ENCODE peak calls at places on chromosomes 13 and 19, in seven cellular contexts. Y is heart right ventricle, G is Peyer's patch, S is MCF 10A, M is progenitor cell of endocrine pancreas, A is AG09319, K is HFF-Myc. D is an unnamed sample.

GRCh38 chr19:16571689-16572331 is 405 bp downstream of the SLC35E1 start:
- DNase-seq in Y (peak), G (no peak), S (no peak), M (no peak), A (no peak), K (no peak), D (no peak)

GRCh38 chr13:102234618-102235017 is 167.2 kb downstream of the FGF14 start:
- DNase-seq in Y (no peak), G (no peak), S (peak), M (no peak), A (no peak), K (no peak), D (no peak)

GRCh38 chr13:87698268-87698667 is 27.1 kb downstream of the SLITRK5 start:
- DNase-seq in Y (no peak), G (no peak), S (no peak), M (no peak), A (no peak), K (no peak), D (no peak)

GRCh38 chr19:2603320-2603719 is 99.2 kb downstream of the GNG7 start:
- DNase-seq in Y (peak), G (peak), S (no peak), M (no peak), A (peak), K (no peak), D (no peak)

GRCh38 chr13:30026093-30026492 is 175.7 kb upstream of the UBL3 start:
- DNase-seq in Y (no peak), G (no peak), S (no peak), M (no peak), A (no peak), K (peak), D (no peak)

GRCh38 chr19:17125728-17126677 is 50.4 kb downstream of the MYO9B start:
- DNase-seq in Y (peak), G (no peak), S (no peak), M (no peak), A (no peak), K (no peak), D (no peak)

GRCh38 chr19:49475191-49475932 is 1.3 kb downstream of the FLT3LG start:
- DNase-seq in Y (no peak), G (no peak), S (no peak), M (no peak), A (no peak), K (no peak), D (no peak)

GRCh38 chr13:79393564-79394249 is 12.3 kb downstream of the RBM26 start:
- DNase-seq in Y (no peak), G (no peak), S (no peak), M (no peak), A (no peak), K (no peak), D (no peak)

GRCh38 chr13:30142502-30143211 is 164.7 kb downstream of the KATNAL1 start:
- DNase-seq in Y (no peak), G (no peak), S (peak), M (no peak), A (peak), K (peak), D (peak)

GRCh38 chr13:43894438-43894837 is 14.7 kb downstream of the LACC1 start:
- DNase-seq in Y (no peak), G (no peak), S (no peak), M (no peak), A (no peak), K (no peak), D (no peak)
- TF ChIP-seq CTCF in Y (no peak), G (no peak), S (peak), M (peak), A (no peak), K (no peak), D (no peak)

GRCh38 chr19:1467512-1468273 is 11.3 kb downstream of the C19orf25 start:
- DNase-seq in Y (peak), G (no peak), S (no peak), M (no peak), A (no peak), K (no peak), D (no peak)

GRCh38 chr19:1465191-1466016 is 13.6 kb downstream of the C19orf25 start:
- DNase-seq in Y (peak), G (peak), S (peak), M (no peak), A (no peak), K (no peak), D (no peak)

GRCh38 chr19:1467228-1467511 is 11.8 kb downstream of the C19orf25 start:
- DNase-seq in Y (no peak), G (no peak), S (no peak), M (no peak), A (no peak), K (no peak), D (no peak)

GRCh38 chr19:1466461-1467227 is 12.4 kb downstream of the C19orf25 start:
- DNase-seq in Y (peak), G (no peak), S (no peak), M (no peak), A (no peak), K (no peak), D (no peak)

DNA sequence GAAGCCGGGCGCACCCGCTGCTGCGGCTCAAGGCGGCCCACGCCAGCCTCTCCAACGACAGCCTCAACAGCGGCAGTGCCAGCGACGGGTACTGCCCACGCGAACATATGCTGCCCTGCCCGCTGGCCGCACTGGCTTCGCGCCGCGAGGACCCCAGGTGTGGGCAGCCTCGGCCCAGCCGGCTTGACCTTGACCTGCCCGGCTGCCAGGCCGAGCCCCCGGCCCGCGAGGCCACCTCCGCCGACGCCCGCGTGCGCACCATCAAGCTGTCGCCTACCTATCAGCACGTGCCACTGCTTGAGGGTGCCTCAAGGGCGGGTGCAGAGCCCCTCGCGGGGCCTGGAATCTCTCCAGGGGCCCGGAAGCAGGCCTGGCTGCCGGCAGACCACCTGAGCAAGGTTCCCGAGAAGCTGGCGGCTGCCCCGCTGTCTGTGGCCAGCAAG is 13.0 kb downstream of the C19orf25 start:
- DNase-seq in Y (peak), G (no peak), S (no peak), M (no peak), A (no peak), K (no peak), D (no peak)
- TF ChIP-seq CTCF in Y (no peak), G (no peak), S (no peak), M (no peak), A (no peak), K (no peak), D (no peak)

GRCh38 chr13:37068962-37069361 is 9.5 kb upstream of the SUPT20H start:
- DNase-seq in Y (no peak), G (no peak), S (no peak), M (no peak), A (no peak), K (no peak), D (no peak)
- TF ChIP-seq CTCF in Y (no peak), G (peak), S (peak), M (peak), A (peak), K (no peak), D (no peak)

DNA sequence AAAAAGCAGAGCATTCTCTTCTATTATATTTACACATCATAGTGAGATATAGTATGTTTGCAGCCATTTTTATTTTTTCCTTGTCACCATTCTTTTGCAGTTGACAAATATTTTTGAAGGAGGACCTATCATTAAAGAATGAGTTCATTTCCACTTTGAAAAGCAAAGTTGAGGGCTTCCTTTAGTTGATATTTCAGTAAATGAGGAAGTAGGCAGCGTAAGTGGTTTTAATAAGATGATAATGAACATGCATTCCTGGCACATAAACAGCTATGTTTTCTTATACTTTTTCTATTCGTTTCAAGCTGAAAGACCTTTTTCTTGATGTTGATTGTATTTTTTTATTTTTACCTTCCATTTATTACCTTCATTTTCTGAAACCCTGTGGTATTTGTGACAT is 66.2 kb downstream of the ZMYM2 start:
- DNase-seq in Y (no peak), G (no peak), S (no peak), M (no peak), A (no peak), K (no peak), D (no peak)
- TF ChIP-seq CTCF in Y (no peak), G (no peak), S (no peak), M (no peak), A (no peak), K (no peak), D (no peak)

DNA sequence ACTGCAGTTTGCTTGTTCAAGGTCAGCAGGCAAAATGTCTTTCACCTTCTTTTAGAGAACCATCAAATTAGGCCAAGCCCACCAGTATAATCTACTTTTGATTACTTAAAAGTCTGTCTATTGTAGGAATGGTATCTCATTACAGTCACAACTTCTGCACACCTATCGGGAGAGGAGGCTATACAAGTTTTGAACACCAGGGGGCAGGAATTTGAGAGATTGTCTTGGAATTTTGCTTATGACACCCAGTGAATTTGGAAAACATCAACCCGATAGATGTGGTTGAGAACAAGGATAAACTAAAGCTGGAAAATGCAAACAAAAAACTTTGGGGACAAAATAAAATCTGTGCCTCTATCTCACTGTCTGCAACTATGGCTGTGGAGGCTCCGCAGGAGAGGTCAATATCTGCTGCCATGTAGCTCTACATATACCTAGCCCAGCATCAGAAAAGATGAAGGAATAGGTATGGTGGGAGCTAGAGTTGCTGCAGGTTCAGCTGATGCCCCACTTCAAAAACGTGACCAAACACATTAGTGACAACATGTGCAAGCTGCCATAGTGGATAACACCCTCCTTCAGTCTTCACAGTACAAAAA is 1299.2 kb upstream of the SPRY2 start:
- DNase-seq in Y (no peak), G (no peak), S (peak), M (no peak), A (no peak), K (no peak), D (peak)
- TF ChIP-seq CTCF in Y (peak), G (no peak), S (peak), M (peak), A (no peak), K (peak), D (no peak)

GRCh38 chr19:10219678-10220077 is 11.5 kb downstream of the S1PR2 start:
- DNase-seq in Y (no peak), G (no peak), S (peak), M (no peak), A (no peak), K (no peak), D (peak)
- TF ChIP-seq CTCF in Y (peak), G (peak), S (no peak), M (peak), A (peak), K (peak), D (no peak)

DNA sequence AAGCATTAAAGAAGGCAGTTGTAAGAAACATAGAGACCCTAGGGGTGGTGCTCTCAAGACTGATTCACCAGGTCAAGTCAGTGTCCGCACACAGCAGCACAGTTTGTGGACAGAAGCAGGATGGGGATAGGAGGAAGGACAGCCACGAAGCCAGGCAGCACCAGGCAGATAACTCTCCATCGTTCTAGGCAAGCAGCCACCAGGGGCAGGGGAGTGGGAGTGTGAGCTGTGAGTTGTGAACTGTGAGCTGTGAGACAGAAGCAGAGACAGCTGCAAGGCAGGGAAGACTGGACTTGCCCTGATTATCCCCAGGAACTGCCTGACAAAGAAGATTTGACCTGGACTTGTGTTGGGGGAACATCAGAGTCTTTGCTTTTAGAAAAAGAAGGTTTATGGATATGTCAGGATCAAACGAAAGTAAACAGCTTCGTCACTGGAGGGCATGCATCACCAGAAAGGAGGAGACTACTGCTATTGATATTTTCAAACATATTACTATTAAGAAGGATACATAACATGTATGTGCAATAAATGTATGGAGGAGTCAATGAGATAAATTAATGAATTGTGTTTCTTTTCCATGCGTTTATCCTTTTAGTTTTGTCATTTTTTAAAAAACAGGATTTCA is 286.1 kb downstream of the IRS2 start:
- DNase-seq in Y (no peak), G (no peak), S (no peak), M (no peak), A (no peak), K (no peak), D (no peak)
- TF ChIP-seq CTCF in Y (no peak), G (no peak), S (no peak), M (no peak), A (no peak), K (no peak), D (no peak)

D was measured in Calu3.